ENCODE peak calls at places on chromosomes 13 and 19, in eight cellular contexts. One of them, this sample, is unnamed.

GRCh38 chr13:30766957-30767603 is 31.7 kb downstream of the ALOX5AP start:
- DNase-seq in GM04504: no peak
- DNase-seq in ELF-1: no peak
- DNase-seq in GM12891: no peak
- DNase-seq in CD8-positive, alpha-beta T cell: no peak
- DNase-seq in tibial nerve: no peak
- DNase-seq in DMS153: no peak
- DNase-seq in heart right ventricle: no peak
- DNase-seq in this sample: no peak

GRCh38 chr19:18514800-18515682 is 6.8 kb downstream of the ELL start:
- DNase-seq in GM04504: no peak
- DNase-seq in ELF-1: peak; percentile 56
- DNase-seq in GM12891: no peak
- DNase-seq in CD8-positive, alpha-beta T cell: no peak
- DNase-seq in tibial nerve: peak; percentile 39
- DNase-seq in DMS153: peak; percentile 64
- DNase-seq in heart right ventricle: peak; percentile 48
- DNase-seq in this sample: no peak

GRCh38 chr13:44218501-44219240 is 155.0 kb upstream of the SERP2 start:
- DNase-seq in GM04504: no peak
- DNase-seq in ELF-1: no peak
- DNase-seq in GM12891: no peak
- DNase-seq in CD8-positive, alpha-beta T cell: no peak
- DNase-seq in tibial nerve: peak; percentile 75
- DNase-seq in DMS153: peak; percentile 99
- DNase-seq in heart right ventricle: peak; percentile 68
- DNase-seq in this sample: peak; percentile 89

GRCh38 chr13:90382425-90382824 is 965.1 kb upstream of the MIR17HG start:
- DNase-seq in GM04504: no peak
- DNase-seq in ELF-1: no peak
- DNase-seq in GM12891: no peak
- DNase-seq in CD8-positive, alpha-beta T cell: no peak
- DNase-seq in tibial nerve: no peak
- DNase-seq in DMS153: no peak
- DNase-seq in heart right ventricle: no peak
- DNase-seq in this sample: no peak

GRCh38 chr19:23415561-23416191 is 20.4 kb upstream of the ZNF91 start:
- DNase-seq in GM04504: no peak
- DNase-seq in ELF-1: peak; percentile 96
- DNase-seq in GM12891: no peak
- DNase-seq in CD8-positive, alpha-beta T cell: no peak
- DNase-seq in tibial nerve: no peak
- DNase-seq in DMS153: no peak
- DNase-seq in heart right ventricle: peak; percentile 31
- DNase-seq in this sample: no peak

GRCh38 chr19:42468273-42468796 is 25.6 kb upstream of the CXCL17 start:
- DNase-seq in GM04504: peak; percentile 65
- DNase-seq in ELF-1: peak; percentile 76
- DNase-seq in GM12891: no peak
- DNase-seq in CD8-positive, alpha-beta T cell: no peak
- DNase-seq in tibial nerve: no peak
- DNase-seq in DMS153: no peak
- DNase-seq in heart right ventricle: no peak
- DNase-seq in this sample: no peak

GRCh38 chr13:51027644-51028043 is 83.4 kb downstream of the C13orf42 start:
- DNase-seq in GM04504: no peak
- DNase-seq in ELF-1: no peak
- DNase-seq in GM12891: no peak
- DNase-seq in CD8-positive, alpha-beta T cell: no peak
- DNase-seq in tibial nerve: no peak
- DNase-seq in DMS153: no peak
- DNase-seq in heart right ventricle: no peak
- DNase-seq in this sample: peak; percentile 46

GRCh38 chr13:112670864-112671263 is 19.0 kb upstream of the ATP11A start:
- DNase-seq in GM04504: no peak
- DNase-seq in ELF-1: no peak
- DNase-seq in GM12891: no peak
- DNase-seq in CD8-positive, alpha-beta T cell: peak; percentile 32
- DNase-seq in tibial nerve: no peak
- DNase-seq in DMS153: no peak
- DNase-seq in heart right ventricle: no peak
- DNase-seq in this sample: peak; percentile 70

GRCh38 chr13:31951215-31951678 is 80.3 kb upstream of the FRY start:
- DNase-seq in GM04504: no peak
- DNase-seq in ELF-1: no peak
- DNase-seq in GM12891: peak; percentile 37
- DNase-seq in CD8-positive, alpha-beta T cell: no peak
- DNase-seq in tibial nerve: peak; percentile 48
- DNase-seq in DMS153: peak; percentile 30
- DNase-seq in heart right ventricle: peak; percentile 59
- DNase-seq in this sample: no peak

GRCh38 chr13:40589285-40590109 is 76.9 kb downstream of the FOXO1 start:
- DNase-seq in GM04504: peak; percentile 24
- DNase-seq in ELF-1: peak; percentile 36
- DNase-seq in GM12891: no peak
- DNase-seq in CD8-positive, alpha-beta T cell: no peak
- DNase-seq in tibial nerve: peak; percentile 37
- DNase-seq in DMS153: no peak
- DNase-seq in heart right ventricle: no peak
- DNase-seq in this sample: no peak

GRCh38 chr19:10132848-10133350 is 13.2 kb upstream of the EIF3G start:
- DNase-seq in GM04504: no peak
- DNase-seq in ELF-1: no peak
- DNase-seq in GM12891: no peak
- DNase-seq in CD8-positive, alpha-beta T cell: no peak
- DNase-seq in tibial nerve: no peak
- DNase-seq in DMS153: no peak
- DNase-seq in heart right ventricle: no peak
- DNase-seq in this sample: no peak

This sample was measured in vagina.